ENCODE peak calls at places on chromosomes 7 and 10, in six cellular contexts. One of them, this sample, is unnamed.

GRCh38 chr10:125407000-125407502 is 246.7 kb upstream of the CTBP2 start:
- DNase-seq in posterior cingulate gyrus: no peak
- DNase-seq in pancreas: no peak
- DNase-seq in prostate gland: peak
- DNase-seq in T-helper 2 cell: no peak
- DNase-seq in GM12865: no peak
- DNase-seq in this sample: no peak

GRCh38 chr7:156497776-156498509 is 142.6 kb upstream of the RNF32 start:
- DNase-seq in posterior cingulate gyrus: no peak
- DNase-seq in pancreas: no peak
- DNase-seq in prostate gland: no peak
- DNase-seq in T-helper 2 cell: no peak
- DNase-seq in GM12865: no peak
- DNase-seq in this sample: no peak

GRCh38 chr10:87684001-87684628 is 24.4 kb downstream of the PAPSS2 start:
- DNase-seq in posterior cingulate gyrus: no peak
- DNase-seq in pancreas: no peak
- DNase-seq in prostate gland: no peak
- DNase-seq in T-helper 2 cell: no peak
- DNase-seq in GM12865: no peak
- DNase-seq in this sample: no peak

GRCh38 chr7:87494454-87494853 is 19.0 kb upstream of the ABCB4 start:
- DNase-seq in posterior cingulate gyrus: no peak
- DNase-seq in pancreas: no peak
- DNase-seq in prostate gland: no peak
- DNase-seq in T-helper 2 cell: no peak
- DNase-seq in GM12865: no peak
- DNase-seq in this sample: no peak

GRCh38 chr10:96578022-96578421 is 8.8 kb downstream of the TM9SF3 start:
- DNase-seq in posterior cingulate gyrus: no peak
- DNase-seq in pancreas: no peak
- DNase-seq in prostate gland: no peak
- DNase-seq in T-helper 2 cell: no peak
- DNase-seq in GM12865: no peak
- DNase-seq in this sample: no peak

GRCh38 chr10:61140765-61141392 is 196.9 kb upstream of the RHOBTB1 start:
- DNase-seq in posterior cingulate gyrus: no peak
- DNase-seq in pancreas: no peak
- DNase-seq in prostate gland: peak
- DNase-seq in T-helper 2 cell: no peak
- DNase-seq in GM12865: peak
- DNase-seq in this sample: peak

GRCh38 chr7:91492773-91493172 is 228.5 kb downstream of the FZD1 start:
- DNase-seq in posterior cingulate gyrus: no peak
- DNase-seq in pancreas: no peak
- DNase-seq in prostate gland: no peak
- DNase-seq in T-helper 2 cell: no peak
- DNase-seq in GM12865: no peak
- DNase-seq in this sample: no peak

GRCh38 chr10:13043520-13043919 is 42.0 kb upstream of the CCDC3 start:
- DNase-seq in posterior cingulate gyrus: no peak
- DNase-seq in pancreas: no peak
- DNase-seq in prostate gland: no peak
- DNase-seq in T-helper 2 cell: no peak
- DNase-seq in GM12865: no peak
- DNase-seq in this sample: no peak

GRCh38 chr10:84205049-84205852 is 10.9 kb downstream of the CDHR1 start:
- DNase-seq in posterior cingulate gyrus: peak
- DNase-seq in pancreas: no peak
- DNase-seq in prostate gland: peak
- DNase-seq in T-helper 2 cell: no peak
- DNase-seq in GM12865: peak
- DNase-seq in this sample: peak

GRCh38 chr7:13875496-13876074 is 113.9 kb downstream of the ETV1 start:
- DNase-seq in posterior cingulate gyrus: no peak
- DNase-seq in pancreas: no peak
- DNase-seq in prostate gland: no peak
- DNase-seq in T-helper 2 cell: no peak
- DNase-seq in GM12865: no peak
- DNase-seq in this sample: no peak

GRCh38 chr7:111677848-111678247 is 115.6 kb upstream of the IMMP2L start:
- DNase-seq in posterior cingulate gyrus: no peak
- DNase-seq in pancreas: no peak
- DNase-seq in prostate gland: no peak
- DNase-seq in T-helper 2 cell: no peak
- DNase-seq in GM12865: no peak
- DNase-seq in this sample: no peak

GRCh38 chr7:50266893-50267386 is 37.6 kb upstream of the IKZF1 start:
- DNase-seq in posterior cingulate gyrus: no peak
- DNase-seq in pancreas: no peak
- DNase-seq in prostate gland: no peak
- DNase-seq in T-helper 2 cell: peak
- DNase-seq in GM12865: peak
- DNase-seq in this sample: peak

GRCh38 chr10:117667831-117668230 is 125.3 kb downstream of the EMX2 start:
- DNase-seq in posterior cingulate gyrus: no peak
- DNase-seq in pancreas: no peak
- DNase-seq in prostate gland: no peak
- DNase-seq in T-helper 2 cell: no peak
- DNase-seq in GM12865: no peak
- DNase-seq in this sample: no peak

GRCh38 chr7:29989257-29989995 is at the start of gene SCRN1:
- DNase-seq in posterior cingulate gyrus: peak
- DNase-seq in pancreas: peak
- DNase-seq in prostate gland: peak
- DNase-seq in T-helper 2 cell: no peak
- DNase-seq in GM12865: peak
- DNase-seq in this sample: no peak

GRCh38 chr7:149621776-149622175 is 124.2 kb upstream of the ZNF746 start:
- DNase-seq in posterior cingulate gyrus: no peak
- DNase-seq in pancreas: no peak
- DNase-seq in prostate gland: no peak
- DNase-seq in T-helper 2 cell: no peak
- DNase-seq in GM12865: peak
- DNase-seq in this sample: no peak

GRCh38 chr7:115676707-115677106 is 353.9 kb downstream of the TFEC start:
- DNase-seq in posterior cingulate gyrus: no peak
- DNase-seq in pancreas: no peak
- DNase-seq in prostate gland: no peak
- DNase-seq in T-helper 2 cell: no peak
- DNase-seq in GM12865: no peak
- DNase-seq in this sample: no peak

GRCh38 chr7:47724335-47724982 is 142.5 kb upstream of the TNS3 start:
- DNase-seq in posterior cingulate gyrus: no peak
- DNase-seq in pancreas: no peak
- DNase-seq in prostate gland: no peak
- DNase-seq in T-helper 2 cell: no peak
- DNase-seq in GM12865: no peak
- DNase-seq in this sample: no peak

GRCh38 chr10:71868192-71868697 is 17.2 kb upstream of the PSAP start:
- DNase-seq in posterior cingulate gyrus: no peak
- DNase-seq in pancreas: peak
- DNase-seq in prostate gland: no peak
- DNase-seq in T-helper 2 cell: no peak
- DNase-seq in GM12865: peak
- DNase-seq in this sample: peak

GRCh38 chr10:78070726-78071125 is 37.1 kb downstream of the RPS24 start:
- DNase-seq in posterior cingulate gyrus: no peak
- DNase-seq in pancreas: no peak
- DNase-seq in prostate gland: no peak
- DNase-seq in T-helper 2 cell: no peak
- DNase-seq in GM12865: no peak
- DNase-seq in this sample: no peak

This sample was measured in MV-4-11.